ENCODE peak calls at places on chromosomes 5 and 9, in four cellular contexts. K is PC-9, B is upper lobe of right lung, E is neural crest cell. I is an unnamed sample.

GRCh38 chr9:131260751-131261452 is 15.4 kb downstream of the FAM78A start:
- DNase-seq in B (no peak), K (no peak), E (no peak), I (no peak)

GRCh38 chr5:35384658-35385057 is 154.4 kb upstream of the PRLR start:
- DNase-seq in B (no peak), K (no peak), E (no peak), I (no peak)

GRCh38 chr5:137461636-137462596 is 37.2 kb downstream of the SPOCK1 start:
- DNase-seq in K (no peak), B (no peak), E (no peak), I (no peak)

GRCh38 chr5:31328031-31328430 is 134.5 kb downstream of the CDH6 start:
- DNase-seq in B (no peak), K (no peak), E (no peak), I (no peak)

GRCh38 chr9:70921126-70921525 is 200.3 kb downstream of the TRPM3 start:
- DNase-seq in K (no peak), E (no peak), B (no peak), I (no peak)

GRCh38 chr5:35046754-35047153 is 995 bp downstream of the AGXT2 start:
- DNase-seq in K (no peak), E (no peak), B (no peak), I (no peak)

GRCh38 chr9:27150758-27151431 is 41.9 kb downstream of the TEK start:
- DNase-seq in E (no peak), B (no peak), K (no peak), I (no peak)

GRCh38 chr9:6197330-6197729 is 18.3 kb upstream of the IL33 start:
- DNase-seq in K (no peak), B (no peak), E (no peak), I (peak; percentile 28)

GRCh38 chr5:116409591-116410296 is 164.9 kb downstream of the SEMA6A start:
- DNase-seq in E (no peak), B (no peak), K (no peak), I (no peak)

GRCh38 chr5:31811210-31811609 is 172.3 kb downstream of the PDZD2 start:
- DNase-seq in B (no peak), E (no peak), K (peak; percentile 50), I (no peak)

GRCh38 chr5:66769839-66770617 is 173.8 kb downstream of the MAST4 start:
- DNase-seq in E (no peak), K (no peak), B (no peak), I (peak; percentile 11)

GRCh38 chr5:1507961-1508678 is 15.6 kb downstream of the LPCAT1 start:
- DNase-seq in B (peak; percentile 52), E (no peak), K (no peak), I (no peak)

GRCh38 chr5:14068136-14068535 is 75.0 kb upstream of the TRIO start:
- DNase-seq in B (no peak), E (no peak), K (no peak), I (no peak)

GRCh38 chr5:150246835-150247234 is 42.7 kb downstream of the CAMK2A start:
- DNase-seq in B (no peak), E (no peak), K (no peak), I (no peak)

GRCh38 chr5:150247726-150248125 is 41.8 kb downstream of the CAMK2A start:
- DNase-seq in K (no peak), B (no peak), E (no peak), I (no peak)

GRCh38 chr5:150252489-150252888 is 37.1 kb downstream of the CAMK2A start:
- DNase-seq in E (no peak), B (no peak), K (no peak), I (no peak)

GRCh38 chr5:150251504-150251903 is 38.1 kb downstream of the CAMK2A start:
- DNase-seq in E (no peak), K (no peak), B (no peak), I (no peak)

GRCh38 chr5:150249744-150250143 is 39.8 kb downstream of the CAMK2A start:
- DNase-seq in B (no peak), K (no peak), E (no peak), I (no peak)
- TF ChIP-seq CTCF in B (no peak), K (no peak), E (no peak), I (no peak)

GRCh38 chr5:56838409-56839039 is 23.2 kb downstream of the MAP3K1 start:
- DNase-seq in K (peak; percentile 58), B (no peak), E (no peak), I (no peak)
- TF ChIP-seq CTCF in K (peak; percentile 75), B (peak; percentile 61), E (peak; percentile 77), I (no peak)

DNA sequence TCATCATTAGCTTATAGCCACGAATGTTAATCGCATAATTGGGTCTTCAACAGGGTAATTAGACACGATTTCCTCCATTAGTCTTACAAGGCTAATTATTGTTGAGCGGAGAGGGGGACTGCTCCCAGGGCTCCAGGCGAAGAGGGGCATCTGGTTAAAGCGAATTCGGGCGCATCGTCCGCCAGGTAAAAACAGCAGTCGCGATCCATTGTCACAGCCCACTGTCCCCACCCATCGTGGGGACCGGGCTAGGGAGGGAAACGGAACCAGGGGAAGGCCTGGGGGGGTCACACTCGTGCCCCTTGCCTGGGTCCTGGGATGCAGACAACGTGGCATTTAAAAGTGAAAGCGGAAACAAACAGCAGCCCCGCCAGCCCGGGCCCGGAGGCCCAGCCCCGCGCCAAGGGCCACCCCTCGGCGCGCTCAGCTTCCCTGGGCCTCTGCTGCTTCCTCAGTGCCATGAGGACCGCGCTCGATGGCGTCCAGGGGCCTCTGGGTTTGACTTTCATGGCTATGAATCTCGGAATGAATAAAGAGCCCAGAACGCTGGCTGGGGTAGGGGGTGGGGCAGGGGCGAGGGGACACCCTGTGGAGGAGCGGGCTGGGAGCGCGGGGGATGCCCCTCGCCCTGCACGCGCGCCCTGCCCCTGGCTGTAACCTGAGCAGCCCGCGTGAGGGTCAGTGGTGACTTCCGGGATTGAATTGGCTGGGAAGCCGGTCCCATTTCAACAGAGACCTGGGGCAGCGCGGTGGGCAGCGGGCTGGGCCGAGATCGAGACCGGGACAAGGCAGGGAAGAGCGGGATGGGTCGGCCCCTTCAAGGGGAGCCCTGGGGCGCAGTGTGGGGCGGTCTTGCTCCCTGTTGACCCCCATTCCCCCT is 99.9 kb downstream of the GTF3C4 start:
- DNase-seq in E (peak; percentile 35), B (peak; percentile 87), K (no peak), I (peak; percentile 52)
- TF ChIP-seq CTCF in E (no peak), B (no peak), K (no peak), I (no peak)

DNA sequence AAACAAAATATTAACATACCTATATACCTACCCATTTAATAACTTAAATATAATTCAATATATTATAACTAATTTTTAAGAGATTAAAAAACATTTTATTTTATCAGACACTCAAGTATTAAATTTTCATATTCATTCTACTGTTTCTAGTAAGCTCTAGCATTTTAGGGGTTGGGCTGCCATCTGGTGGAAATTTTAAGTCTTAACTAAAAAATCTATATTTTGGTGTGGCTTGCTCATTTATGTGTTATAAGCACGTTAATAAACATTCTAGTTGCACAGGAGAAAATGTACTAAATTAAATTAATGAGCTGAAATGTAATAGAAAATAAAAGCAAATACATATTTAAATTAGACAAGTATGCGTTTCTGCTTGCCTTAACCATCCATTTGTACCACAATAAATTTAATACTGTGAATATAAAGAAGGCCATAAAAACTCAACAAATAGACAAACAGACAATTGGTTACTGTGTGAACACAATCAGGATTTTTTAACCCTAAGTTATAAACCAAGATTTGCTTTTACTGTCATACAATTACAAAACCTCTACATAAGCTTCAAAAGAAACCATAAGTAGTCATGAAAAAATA is 1728.3 kb upstream of the CDH9 start:
- DNase-seq in E (peak; percentile 5), K (no peak), B (no peak), I (peak; percentile 25)
- TF ChIP-seq CTCF in E (peak; percentile 84), K (peak; percentile 65), B (peak; percentile 43), I (peak; percentile 62)

DNA sequence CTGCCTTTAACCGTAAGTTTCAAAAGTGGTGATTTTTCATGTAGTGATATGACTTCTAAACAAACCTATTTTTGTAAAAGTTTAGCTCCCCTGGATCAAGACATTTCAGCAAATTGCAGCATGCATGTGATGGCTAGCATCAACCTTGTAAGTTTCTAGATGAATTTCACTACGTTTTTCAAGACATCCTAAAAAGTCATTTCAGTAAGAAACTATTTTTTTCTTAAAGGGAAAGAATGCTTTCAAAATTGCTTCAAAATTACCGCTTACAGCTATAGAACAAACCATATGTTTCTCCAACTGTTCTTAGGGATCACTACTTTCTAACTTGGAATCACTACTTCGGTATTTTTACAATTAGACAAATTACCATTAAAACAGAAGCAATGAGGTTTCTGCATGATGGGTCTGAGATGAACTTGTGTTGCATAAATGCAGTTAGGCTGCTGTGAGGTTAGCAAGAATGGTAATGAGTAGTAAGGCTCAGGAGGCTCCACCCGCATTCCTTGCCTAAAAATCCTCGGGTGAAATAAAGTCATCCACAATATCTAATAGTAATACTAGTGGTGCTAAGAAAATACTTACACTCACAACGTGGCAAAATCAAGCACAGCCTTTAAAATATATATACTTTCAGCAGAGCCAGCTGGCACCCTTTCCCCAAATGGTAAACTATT is 53.8 kb downstream of the CDC14B start:
- DNase-seq in K (no peak), E (no peak), B (no peak), I (no peak)
- TF ChIP-seq CTCF in K (no peak), E (no peak), B (no peak), I (no peak)

DNA sequence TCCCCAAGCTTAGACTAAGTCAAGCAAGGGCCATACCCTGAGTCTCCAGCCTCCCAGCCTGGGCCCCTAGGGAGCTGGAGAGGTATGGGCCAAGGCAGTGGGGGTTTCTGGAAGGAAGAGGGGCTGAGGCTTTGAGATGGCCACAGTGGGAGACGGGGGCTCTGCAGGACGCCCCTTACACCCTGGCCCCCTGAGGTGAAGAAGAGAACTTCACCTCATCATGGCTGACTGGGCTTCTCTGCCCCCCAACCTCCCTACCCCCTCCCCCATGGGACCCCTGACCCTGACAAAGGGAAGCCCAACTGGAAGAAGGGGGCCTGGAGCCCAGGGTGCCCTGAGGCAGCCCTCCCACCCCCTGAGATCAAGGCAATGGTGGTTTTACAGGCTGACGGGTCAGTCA is 25.8 kb downstream of the PCDH1 start:
- DNase-seq in B (no peak), E (no peak), K (no peak), I (no peak)
- TF ChIP-seq CTCF in B (no peak), E (peak; percentile 29), K (no peak), I (no peak)

I was measured in endothelial cell.